ENCODE peak calls at places on chromosomes 5 and 9, in six cellular contexts. One of them, this sample, is unnamed.
A peak's percentile ranks its signal among the peaks of the same experiment; 100 is the strongest.

GRCh38 chr9:114729706-114730105 is 47.7 kb upstream of the TEX48 start:
- DNase-seq in WTC11: no peak
- DNase-seq in fibroblast of pulmonary artery: no peak
- DNase-seq in fibroblast of lung: no peak
- DNase-seq in HFF-Myc: no peak
- DNase-seq in A549: no peak
- DNase-seq in this sample: no peak

GRCh38 chr5:41842777-41843176 is 27.4 kb downstream of the OXCT1 start:
- DNase-seq in WTC11: no peak
- DNase-seq in fibroblast of pulmonary artery: no peak
- DNase-seq in fibroblast of lung: no peak
- DNase-seq in HFF-Myc: no peak
- DNase-seq in A549: no peak
- DNase-seq in this sample: no peak

GRCh38 chr5:168962323-168962722 is 338.6 kb downstream of the SLIT3 start:
- DNase-seq in WTC11: no peak
- DNase-seq in fibroblast of pulmonary artery: no peak
- DNase-seq in fibroblast of lung: peak; percentile 14
- DNase-seq in HFF-Myc: no peak
- DNase-seq in A549: no peak
- DNase-seq in this sample: no peak

GRCh38 chr5:151258771-151259170 is 5.8 kb downstream of the GM2A start:
- DNase-seq in WTC11: no peak
- DNase-seq in fibroblast of pulmonary artery: no peak
- DNase-seq in fibroblast of lung: no peak
- DNase-seq in HFF-Myc: no peak
- DNase-seq in A549: no peak
- DNase-seq in this sample: no peak

GRCh38 chr9:77291714-77292113 is 114.4 kb downstream of the VPS13A start:
- DNase-seq in WTC11: no peak
- DNase-seq in fibroblast of pulmonary artery: peak; percentile 50
- DNase-seq in fibroblast of lung: peak; percentile 16
- DNase-seq in HFF-Myc: peak; percentile 16
- DNase-seq in A549: peak; percentile 42
- DNase-seq in this sample: no peak

GRCh38 chr9:72753261-72753893 is 199.5 kb downstream of the ALDH1A1 start:
- DNase-seq in WTC11: no peak
- DNase-seq in fibroblast of pulmonary artery: peak; percentile 43
- DNase-seq in fibroblast of lung: peak; percentile 30
- DNase-seq in HFF-Myc: no peak
- DNase-seq in A549: peak; percentile 56
- DNase-seq in this sample: no peak

GRCh38 chr5:17020586-17021362 is 84.7 kb upstream of the MYO10 start:
- DNase-seq in WTC11: no peak
- DNase-seq in fibroblast of pulmonary artery: no peak
- DNase-seq in fibroblast of lung: no peak
- DNase-seq in HFF-Myc: no peak
- DNase-seq in A549: no peak
- DNase-seq in this sample: no peak

GRCh38 chr5:136034976-136035375 is 6.2 kb downstream of the TGFBI start:
- DNase-seq in WTC11: no peak
- DNase-seq in fibroblast of pulmonary artery: no peak
- DNase-seq in fibroblast of lung: no peak
- DNase-seq in HFF-Myc: no peak
- DNase-seq in A549: no peak
- DNase-seq in this sample: no peak

GRCh38 chr5:175847503-175847902 is 23.9 kb upstream of the CPLX2 start:
- DNase-seq in WTC11: peak; percentile 49
- DNase-seq in fibroblast of pulmonary artery: no peak
- DNase-seq in fibroblast of lung: no peak
- DNase-seq in HFF-Myc: no peak
- DNase-seq in A549: peak; percentile 82
- DNase-seq in this sample: no peak

GRCh38 chr9:8719833-8720486 is 920.4 kb upstream of the DMAC1 start:
- DNase-seq in WTC11: no peak
- DNase-seq in fibroblast of pulmonary artery: no peak
- DNase-seq in fibroblast of lung: no peak
- DNase-seq in HFF-Myc: no peak
- DNase-seq in A549: no peak
- DNase-seq in this sample: no peak
- TF ChIP-seq CTCF in WTC11: no peak
- TF ChIP-seq CTCF in fibroblast of pulmonary artery: no peak
- TF ChIP-seq CTCF in fibroblast of lung: no peak
- TF ChIP-seq CTCF in HFF-Myc: no peak
- TF ChIP-seq CTCF in A549: no peak
- TF ChIP-seq CTCF in this sample: no peak

DNA sequence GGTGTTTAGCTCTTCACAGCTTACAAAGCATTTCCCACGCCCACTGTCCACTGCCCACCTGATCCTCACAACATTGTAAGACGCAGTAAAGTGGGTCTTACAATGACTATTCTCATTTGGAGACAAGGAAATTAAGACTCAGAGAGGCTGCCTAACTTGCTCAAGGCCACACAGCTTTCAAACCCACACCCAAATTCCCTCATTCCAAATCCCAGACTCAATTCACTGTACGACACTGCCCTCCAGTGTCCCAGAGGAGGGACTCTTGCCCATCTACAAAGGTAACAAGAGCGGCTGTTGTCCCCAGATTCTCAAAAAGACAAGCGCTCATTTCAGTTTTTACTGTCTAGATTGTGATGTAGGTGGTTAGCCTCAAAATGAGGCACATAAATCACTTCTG is 184.6 kb downstream of the ACTL7B start:
- DNase-seq in WTC11: peak; percentile 28
- DNase-seq in fibroblast of pulmonary artery: peak; percentile 13
- DNase-seq in fibroblast of lung: peak; percentile 9
- DNase-seq in HFF-Myc: peak; percentile 50
- DNase-seq in A549: peak; percentile 45
- DNase-seq in this sample: no peak
- TF ChIP-seq CTCF in WTC11: no peak
- TF ChIP-seq CTCF in fibroblast of pulmonary artery: peak; percentile 24
- TF ChIP-seq CTCF in fibroblast of lung: peak; percentile 27
- TF ChIP-seq CTCF in HFF-Myc: peak; percentile 68
- TF ChIP-seq CTCF in A549: peak; percentile 56
- TF ChIP-seq CTCF in this sample: peak; percentile 54

GRCh38 chr5:123120197-123120596 is 31.2 kb downstream of the PRDM6 start:
- DNase-seq in WTC11: peak; percentile 17
- DNase-seq in fibroblast of pulmonary artery: no peak
- DNase-seq in fibroblast of lung: no peak
- DNase-seq in HFF-Myc: no peak
- DNase-seq in A549: peak; percentile 39
- DNase-seq in this sample: no peak
- TF ChIP-seq CTCF in WTC11: no peak
- TF ChIP-seq CTCF in fibroblast of pulmonary artery: peak; percentile 29
- TF ChIP-seq CTCF in fibroblast of lung: no peak
- TF ChIP-seq CTCF in HFF-Myc: peak; percentile 24
- TF ChIP-seq CTCF in A549: peak; percentile 19
- TF ChIP-seq CTCF in this sample: peak; percentile 58

GRCh38 chr5:30405821-30406220 is 787.7 kb upstream of the CDH6 start:
- DNase-seq in WTC11: no peak
- DNase-seq in fibroblast of pulmonary artery: peak; percentile 1
- DNase-seq in fibroblast of lung: peak; percentile 66
- DNase-seq in HFF-Myc: no peak
- DNase-seq in A549: no peak
- DNase-seq in this sample: no peak

GRCh38 chr5:30398427-30398826 is 795.1 kb upstream of the CDH6 start:
- DNase-seq in WTC11: no peak
- DNase-seq in fibroblast of pulmonary artery: no peak
- DNase-seq in fibroblast of lung: no peak
- DNase-seq in HFF-Myc: no peak
- DNase-seq in A549: no peak
- DNase-seq in this sample: no peak

DNA sequence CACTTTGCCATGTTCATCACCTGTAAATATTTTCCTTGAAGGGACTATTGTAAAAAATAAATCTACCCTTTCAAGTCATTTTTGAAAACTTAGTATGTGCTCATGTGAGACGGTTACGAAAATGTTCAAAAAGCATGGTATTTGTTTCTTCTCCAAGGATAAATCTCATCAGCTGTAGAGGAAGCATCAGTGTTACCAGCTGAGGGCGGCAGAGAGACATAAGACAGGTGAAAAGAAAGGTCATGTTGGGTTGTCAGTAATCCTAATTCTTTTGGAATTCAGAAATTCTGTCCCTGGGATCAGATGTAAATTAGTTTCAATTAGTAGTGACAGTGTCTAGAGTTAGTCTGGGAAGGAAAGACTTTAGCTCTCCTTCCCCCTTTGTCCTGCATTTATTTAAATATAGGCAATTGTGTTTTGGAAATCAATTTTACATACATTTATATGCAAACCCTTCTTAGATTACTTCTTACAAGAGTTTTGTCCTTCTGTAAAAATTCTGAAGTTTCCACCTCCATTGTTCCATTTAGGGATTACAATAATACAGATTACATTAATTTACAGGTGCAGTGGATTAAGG is 791.9 kb upstream of the CDH6 start:
- DNase-seq in WTC11: peak; percentile 76
- DNase-seq in fibroblast of pulmonary artery: peak; percentile 47
- DNase-seq in fibroblast of lung: peak; percentile 39
- DNase-seq in HFF-Myc: no peak
- DNase-seq in A549: peak; percentile 38
- DNase-seq in this sample: no peak
- TF ChIP-seq CTCF in WTC11: peak; percentile 35
- TF ChIP-seq CTCF in fibroblast of pulmonary artery: peak; percentile 52
- TF ChIP-seq CTCF in fibroblast of lung: peak; percentile 30
- TF ChIP-seq CTCF in HFF-Myc: no peak
- TF ChIP-seq CTCF in A549: peak; percentile 18
- TF ChIP-seq CTCF in this sample: peak; percentile 81

GRCh38 chr5:172188893-172189692 is 1.1 kb upstream of the STK10 start:
- DNase-seq in WTC11: peak; percentile 55
- DNase-seq in fibroblast of pulmonary artery: no peak
- DNase-seq in fibroblast of lung: peak; percentile 82
- DNase-seq in HFF-Myc: no peak
- DNase-seq in A549: no peak
- DNase-seq in this sample: no peak

GRCh38 chr5:172188033-172188892 is at the start of gene STK10:
- DNase-seq in WTC11: peak; percentile 93
- DNase-seq in fibroblast of pulmonary artery: peak; percentile 93
- DNase-seq in fibroblast of lung: peak; percentile 89
- DNase-seq in HFF-Myc: peak; percentile 61
- DNase-seq in A549: peak; percentile 87
- DNase-seq in this sample: peak; percentile 90

GRCh38 chr5:172186114-172186695 is 1.8 kb downstream of the STK10 start:
- DNase-seq in WTC11: no peak
- DNase-seq in fibroblast of pulmonary artery: no peak
- DNase-seq in fibroblast of lung: no peak
- DNase-seq in HFF-Myc: no peak
- DNase-seq in A549: no peak
- DNase-seq in this sample: no peak

GRCh38 chr5:172185096-172185461 is 2.9 kb downstream of the STK10 start:
- DNase-seq in WTC11: no peak
- DNase-seq in fibroblast of pulmonary artery: no peak
- DNase-seq in fibroblast of lung: no peak
- DNase-seq in HFF-Myc: no peak
- DNase-seq in A549: no peak
- DNase-seq in this sample: no peak

GRCh38 chr5:172187118-172188032 is 649 bp downstream of the STK10 start:
- DNase-seq in WTC11: peak; percentile 62
- DNase-seq in fibroblast of pulmonary artery: peak; percentile 63
- DNase-seq in fibroblast of lung: peak; percentile 79
- DNase-seq in HFF-Myc: no peak
- DNase-seq in A549: peak; percentile 58
- DNase-seq in this sample: no peak
- TF ChIP-seq CTCF in WTC11: no peak
- TF ChIP-seq CTCF in fibroblast of pulmonary artery: no peak
- TF ChIP-seq CTCF in fibroblast of lung: no peak
- TF ChIP-seq CTCF in HFF-Myc: no peak
- TF ChIP-seq CTCF in A549: no peak
- TF ChIP-seq CTCF in this sample: no peak

GRCh38 chr5:9498541-9499497 is 47.1 kb downstream of the SEMA5A start:
- DNase-seq in WTC11: peak; percentile 54
- DNase-seq in fibroblast of pulmonary artery: peak; percentile 33
- DNase-seq in fibroblast of lung: no peak
- DNase-seq in HFF-Myc: no peak
- DNase-seq in A549: peak; percentile 21
- DNase-seq in this sample: no peak
- TF ChIP-seq CTCF in WTC11: no peak
- TF ChIP-seq CTCF in fibroblast of pulmonary artery: peak; percentile 51
- TF ChIP-seq CTCF in fibroblast of lung: peak; percentile 25
- TF ChIP-seq CTCF in HFF-Myc: peak; percentile 63
- TF ChIP-seq CTCF in A549: peak; percentile 11
- TF ChIP-seq CTCF in this sample: peak; percentile 52

GRCh38 chr9:83906144-83906543 is 15.1 kb downstream of the KIF27 start:
- DNase-seq in WTC11: no peak
- DNase-seq in fibroblast of pulmonary artery: no peak
- DNase-seq in fibroblast of lung: no peak
- DNase-seq in HFF-Myc: no peak
- DNase-seq in A549: no peak
- DNase-seq in this sample: no peak
- TF ChIP-seq CTCF in WTC11: no peak
- TF ChIP-seq CTCF in fibroblast of pulmonary artery: peak; percentile 6
- TF ChIP-seq CTCF in fibroblast of lung: no peak
- TF ChIP-seq CTCF in HFF-Myc: no peak
- TF ChIP-seq CTCF in A549: no peak
- TF ChIP-seq CTCF in this sample: no peak

GRCh38 chr5:137606401-137606800 is 107.3 kb upstream of the SPOCK1 start:
- DNase-seq in WTC11: no peak
- DNase-seq in fibroblast of pulmonary artery: no peak
- DNase-seq in fibroblast of lung: no peak
- DNase-seq in HFF-Myc: no peak
- DNase-seq in A549: no peak
- DNase-seq in this sample: no peak

GRCh38 chr5:137607771-137608170 is 108.6 kb upstream of the SPOCK1 start:
- DNase-seq in WTC11: no peak
- DNase-seq in fibroblast of pulmonary artery: no peak
- DNase-seq in fibroblast of lung: no peak
- DNase-seq in HFF-Myc: no peak
- DNase-seq in A549: no peak
- DNase-seq in this sample: no peak

GRCh38 chr5:137603891-137604290 is 104.8 kb upstream of the SPOCK1 start:
- DNase-seq in WTC11: no peak
- DNase-seq in fibroblast of pulmonary artery: no peak
- DNase-seq in fibroblast of lung: no peak
- DNase-seq in HFF-Myc: no peak
- DNase-seq in A549: no peak
- DNase-seq in this sample: no peak

GRCh38 chr5:137604348-137605095 is 105.4 kb upstream of the SPOCK1 start:
- DNase-seq in WTC11: no peak
- DNase-seq in fibroblast of pulmonary artery: no peak
- DNase-seq in fibroblast of lung: no peak
- DNase-seq in HFF-Myc: no peak
- DNase-seq in A549: no peak
- DNase-seq in this sample: peak; percentile 20

GRCh38 chr5:137605377-137605776 is 106.3 kb upstream of the SPOCK1 start:
- DNase-seq in WTC11: no peak
- DNase-seq in fibroblast of pulmonary artery: peak; percentile 25
- DNase-seq in fibroblast of lung: peak; percentile 35
- DNase-seq in HFF-Myc: no peak
- DNase-seq in A549: no peak
- DNase-seq in this sample: no peak
- TF ChIP-seq CTCF in WTC11: no peak
- TF ChIP-seq CTCF in fibroblast of pulmonary artery: peak; percentile 24
- TF ChIP-seq CTCF in fibroblast of lung: no peak
- TF ChIP-seq CTCF in HFF-Myc: peak; percentile 26
- TF ChIP-seq CTCF in A549: no peak
- TF ChIP-seq CTCF in this sample: peak; percentile 45

GRCh38 chr9:97790542-97790941 is 62.5 kb upstream of the FOXE1 start:
- DNase-seq in WTC11: no peak
- DNase-seq in fibroblast of pulmonary artery: no peak
- DNase-seq in fibroblast of lung: no peak
- DNase-seq in HFF-Myc: no peak
- DNase-seq in A549: no peak
- DNase-seq in this sample: no peak
- TF ChIP-seq CTCF in WTC11: no peak
- TF ChIP-seq CTCF in fibroblast of pulmonary artery: no peak
- TF ChIP-seq CTCF in fibroblast of lung: no peak
- TF ChIP-seq CTCF in HFF-Myc: no peak
- TF ChIP-seq CTCF in A549: no peak
- TF ChIP-seq CTCF in this sample: no peak

This sample was measured in type B pancreatic cell.